ENCODE peak calls at places on chromosome 10, in ten cellular contexts. One of them, this sample, is unnamed.
A peak's percentile ranks its signal among the peaks of the same experiment; 100 is the strongest.

GRCh38 chr10:14732146-14732545 is 42.6 kb downstream of the FAM107B start:
- DNase-seq in IMR-90: no peak
- DNase-seq in GM20000: no peak
- DNase-seq in WTC11: no peak
- DNase-seq in heart right ventricle: no peak
- DNase-seq in GM12865: no peak
- DNase-seq in adrenal gland: no peak
- DNase-seq in psoas muscle: no peak
- DNase-seq in ovary: no peak
- DNase-seq in neural crest cell: no peak
- DNase-seq in this sample: no peak

GRCh38 chr10:24255907-24256306 is 47.0 kb downstream of the KIAA1217 start:
- DNase-seq in IMR-90: no peak
- DNase-seq in GM20000: no peak
- DNase-seq in WTC11: no peak
- DNase-seq in heart right ventricle: peak; percentile 48
- DNase-seq in GM12865: no peak
- DNase-seq in adrenal gland: peak; percentile 55
- DNase-seq in psoas muscle: peak; percentile 78
- DNase-seq in ovary: peak; percentile 24
- DNase-seq in neural crest cell: no peak
- DNase-seq in this sample: no peak

GRCh38 chr10:61750943-61751471 is 88.3 kb downstream of the CABCOCO1 start:
- DNase-seq in IMR-90: peak; percentile 69
- DNase-seq in GM20000: peak; percentile 57
- DNase-seq in WTC11: peak; percentile 79
- DNase-seq in heart right ventricle: peak; percentile 53
- DNase-seq in GM12865: peak; percentile 83
- DNase-seq in adrenal gland: peak; percentile 84
- DNase-seq in psoas muscle: peak; percentile 58
- DNase-seq in ovary: peak; percentile 39
- DNase-seq in neural crest cell: peak; percentile 15
- DNase-seq in this sample: peak; percentile 69

GRCh38 chr10:132465193-132465888 is 68.3 kb downstream of the PWWP2B start:
- DNase-seq in IMR-90: no peak
- DNase-seq in GM20000: no peak
- DNase-seq in WTC11: peak; percentile 60
- DNase-seq in heart right ventricle: no peak
- DNase-seq in GM12865: no peak
- DNase-seq in adrenal gland: no peak
- DNase-seq in psoas muscle: peak; percentile 55
- DNase-seq in ovary: no peak
- DNase-seq in neural crest cell: no peak
- DNase-seq in this sample: peak; percentile 39

GRCh38 chr10:124205432-124205831 is 112.0 kb upstream of the CHST15 start:
- DNase-seq in IMR-90: no peak
- DNase-seq in GM20000: no peak
- DNase-seq in WTC11: no peak
- DNase-seq in heart right ventricle: no peak
- DNase-seq in GM12865: no peak
- DNase-seq in adrenal gland: no peak
- DNase-seq in psoas muscle: no peak
- DNase-seq in ovary: no peak
- DNase-seq in neural crest cell: no peak
- DNase-seq in this sample: no peak

GRCh38 chr10:24150853-24151252 is 58.1 kb upstream of the KIAA1217 start:
- DNase-seq in IMR-90: no peak
- DNase-seq in GM20000: no peak
- DNase-seq in WTC11: no peak
- DNase-seq in heart right ventricle: no peak
- DNase-seq in GM12865: no peak
- DNase-seq in adrenal gland: no peak
- DNase-seq in psoas muscle: no peak
- DNase-seq in ovary: no peak
- DNase-seq in neural crest cell: no peak
- DNase-seq in this sample: no peak

GRCh38 chr10:87761892-87762291 is 56.1 kb downstream of the ATAD1 start:
- DNase-seq in IMR-90: peak; percentile 82
- DNase-seq in GM20000: peak; percentile 13
- DNase-seq in WTC11: no peak
- DNase-seq in heart right ventricle: no peak
- DNase-seq in GM12865: peak; percentile 57
- DNase-seq in adrenal gland: peak; percentile 73
- DNase-seq in psoas muscle: no peak
- DNase-seq in ovary: no peak
- DNase-seq in neural crest cell: no peak
- DNase-seq in this sample: no peak

GRCh38 chr10:32957341-32958084 is 517 bp downstream of the ITGB1 start:
- DNase-seq in IMR-90: no peak
- DNase-seq in GM20000: peak; percentile 54
- DNase-seq in WTC11: peak; percentile 52
- DNase-seq in heart right ventricle: peak; percentile 50
- DNase-seq in GM12865: peak; percentile 52
- DNase-seq in adrenal gland: peak; percentile 67
- DNase-seq in psoas muscle: peak; percentile 82
- DNase-seq in ovary: peak; percentile 51
- DNase-seq in neural crest cell: peak; percentile 41
- DNase-seq in this sample: peak; percentile 69

GRCh38 chr10:17756557-17757208 is 4.7 kb downstream of the TMEM236 start:
- DNase-seq in IMR-90: peak; percentile 22
- DNase-seq in GM20000: peak; percentile 71
- DNase-seq in WTC11: no peak
- DNase-seq in heart right ventricle: no peak
- DNase-seq in GM12865: peak; percentile 76
- DNase-seq in adrenal gland: no peak
- DNase-seq in psoas muscle: no peak
- DNase-seq in ovary: no peak
- DNase-seq in neural crest cell: no peak
- DNase-seq in this sample: no peak

GRCh38 chr10:48944171-48944570 is 4.5 kb upstream of the LRRC18 start:
- DNase-seq in IMR-90: no peak
- DNase-seq in GM20000: no peak
- DNase-seq in WTC11: no peak
- DNase-seq in heart right ventricle: no peak
- DNase-seq in GM12865: no peak
- DNase-seq in adrenal gland: no peak
- DNase-seq in psoas muscle: no peak
- DNase-seq in ovary: no peak
- DNase-seq in neural crest cell: no peak
- DNase-seq in this sample: no peak

GRCh38 chr10:70348228-70348850 is 34.1 kb downstream of the LRRC20 start:
- DNase-seq in IMR-90: no peak
- DNase-seq in GM20000: no peak
- DNase-seq in WTC11: peak; percentile 64
- DNase-seq in heart right ventricle: peak; percentile 23
- DNase-seq in GM12865: peak; percentile 57
- DNase-seq in adrenal gland: peak; percentile 28
- DNase-seq in psoas muscle: no peak
- DNase-seq in ovary: peak; percentile 57
- DNase-seq in neural crest cell: no peak
- DNase-seq in this sample: peak; percentile 40
- TF ChIP-seq CTCF in IMR-90: peak; percentile 55
- TF ChIP-seq CTCF in GM20000: peak; percentile 42
- TF ChIP-seq CTCF in WTC11: no peak
- TF ChIP-seq CTCF in heart right ventricle: no peak
- TF ChIP-seq CTCF in GM12865: peak; percentile 57
- TF ChIP-seq CTCF in adrenal gland: peak; percentile 42
- TF ChIP-seq CTCF in psoas muscle: peak; percentile 50
- TF ChIP-seq CTCF in ovary: no peak
- TF ChIP-seq CTCF in neural crest cell: peak; percentile 60
- TF ChIP-seq CTCF in this sample: peak; percentile 37

GRCh38 chr10:7817984-7818294 is 366 bp upstream of the TAF3 start:
- DNase-seq in IMR-90: no peak
- DNase-seq in GM20000: no peak
- DNase-seq in WTC11: no peak
- DNase-seq in heart right ventricle: no peak
- DNase-seq in GM12865: no peak
- DNase-seq in adrenal gland: no peak
- DNase-seq in psoas muscle: no peak
- DNase-seq in ovary: no peak
- DNase-seq in neural crest cell: peak; percentile 2
- DNase-seq in this sample: no peak

GRCh38 chr10:7824251-7824650 is 5.9 kb downstream of the TAF3 start:
- DNase-seq in IMR-90: no peak
- DNase-seq in GM20000: no peak
- DNase-seq in WTC11: no peak
- DNase-seq in heart right ventricle: no peak
- DNase-seq in GM12865: no peak
- DNase-seq in adrenal gland: no peak
- DNase-seq in psoas muscle: no peak
- DNase-seq in ovary: no peak
- DNase-seq in neural crest cell: no peak
- DNase-seq in this sample: no peak

GRCh38 chr10:7817576-7817975 is 729 bp upstream of the TAF3 start:
- DNase-seq in IMR-90: no peak
- DNase-seq in GM20000: no peak
- DNase-seq in WTC11: peak; percentile 37
- DNase-seq in heart right ventricle: no peak
- DNase-seq in GM12865: no peak
- DNase-seq in adrenal gland: no peak
- DNase-seq in psoas muscle: no peak
- DNase-seq in ovary: no peak
- DNase-seq in neural crest cell: no peak
- DNase-seq in this sample: no peak

GRCh38 chr10:7818295-7819125 is at the start of gene TAF3:
- DNase-seq in IMR-90: peak; percentile 82
- DNase-seq in GM20000: peak; percentile 93
- DNase-seq in WTC11: peak; percentile 96
- DNase-seq in heart right ventricle: peak; percentile 91
- DNase-seq in GM12865: peak; percentile 92
- DNase-seq in adrenal gland: peak; percentile 88
- DNase-seq in psoas muscle: peak; percentile 96
- DNase-seq in ovary: peak; percentile 89
- DNase-seq in neural crest cell: peak; percentile 86
- DNase-seq in this sample: peak; percentile 96

DNA sequence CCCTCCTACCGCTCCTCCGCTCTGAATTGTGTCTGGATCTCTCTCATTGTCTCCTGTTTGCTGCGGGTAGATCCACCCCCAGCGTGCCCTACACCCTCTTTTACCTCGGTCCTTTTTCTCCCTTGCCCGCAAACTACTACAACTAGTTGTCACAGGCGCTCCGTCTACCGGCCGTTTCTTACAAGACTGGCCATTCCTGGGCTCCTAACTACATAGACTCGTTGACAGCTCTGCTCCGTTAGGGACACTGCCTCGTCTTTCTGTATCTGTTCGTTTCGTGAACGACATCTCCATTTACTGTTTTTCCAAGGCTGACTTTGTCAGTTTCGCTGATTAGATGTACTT is 793 bp downstream of the TAF3 start:
- DNase-seq in IMR-90: peak; percentile 45
- DNase-seq in GM20000: peak; percentile 50
- DNase-seq in WTC11: peak; percentile 13
- DNase-seq in heart right ventricle: peak; percentile 34
- DNase-seq in GM12865: peak; percentile 58
- DNase-seq in adrenal gland: peak; percentile 63
- DNase-seq in psoas muscle: peak; percentile 62
- DNase-seq in ovary: no peak
- DNase-seq in neural crest cell: peak; percentile 13
- DNase-seq in this sample: no peak
- TF ChIP-seq CTCF in IMR-90: peak; percentile 30
- TF ChIP-seq CTCF in GM20000: peak; percentile 21
- TF ChIP-seq CTCF in WTC11: no peak
- TF ChIP-seq CTCF in heart right ventricle: no peak
- TF ChIP-seq CTCF in GM12865: peak; percentile 20
- TF ChIP-seq CTCF in adrenal gland: peak; percentile 27
- TF ChIP-seq CTCF in psoas muscle: peak; percentile 31
- TF ChIP-seq CTCF in ovary: no peak
- TF ChIP-seq CTCF in neural crest cell: no peak
- TF ChIP-seq CTCF in this sample: no peak

GRCh38 chr10:30387646-30388243 is 38.7 kb upstream of the MTPAP start:
- DNase-seq in IMR-90: no peak
- DNase-seq in GM20000: no peak
- DNase-seq in WTC11: no peak
- DNase-seq in heart right ventricle: no peak
- DNase-seq in GM12865: no peak
- DNase-seq in adrenal gland: no peak
- DNase-seq in psoas muscle: no peak
- DNase-seq in ovary: no peak
- DNase-seq in neural crest cell: no peak
- DNase-seq in this sample: no peak

GRCh38 chr10:30383366-30383765 is 34.3 kb upstream of the MTPAP start:
- DNase-seq in IMR-90: peak; percentile 17
- DNase-seq in GM20000: no peak
- DNase-seq in WTC11: no peak
- DNase-seq in heart right ventricle: no peak
- DNase-seq in GM12865: no peak
- DNase-seq in adrenal gland: peak; percentile 30
- DNase-seq in psoas muscle: no peak
- DNase-seq in ovary: no peak
- DNase-seq in neural crest cell: no peak
- DNase-seq in this sample: no peak

GRCh38 chr10:30386801-30387588 is 37.9 kb upstream of the MTPAP start:
- DNase-seq in IMR-90: no peak
- DNase-seq in GM20000: no peak
- DNase-seq in WTC11: no peak
- DNase-seq in heart right ventricle: no peak
- DNase-seq in GM12865: no peak
- DNase-seq in adrenal gland: no peak
- DNase-seq in psoas muscle: no peak
- DNase-seq in ovary: no peak
- DNase-seq in neural crest cell: no peak
- DNase-seq in this sample: no peak

GRCh38 chr10:30384051-30384674 is 35.1 kb upstream of the MTPAP start:
- DNase-seq in IMR-90: no peak
- DNase-seq in GM20000: no peak
- DNase-seq in WTC11: no peak
- DNase-seq in heart right ventricle: no peak
- DNase-seq in GM12865: no peak
- DNase-seq in adrenal gland: no peak
- DNase-seq in psoas muscle: no peak
- DNase-seq in ovary: no peak
- DNase-seq in neural crest cell: no peak
- DNase-seq in this sample: no peak

GRCh38 chr10:30384791-30385201 is 35.7 kb upstream of the MTPAP start:
- DNase-seq in IMR-90: peak; percentile 34
- DNase-seq in GM20000: peak; percentile 29
- DNase-seq in WTC11: peak; percentile 54
- DNase-seq in heart right ventricle: no peak
- DNase-seq in GM12865: peak; percentile 48
- DNase-seq in adrenal gland: no peak
- DNase-seq in psoas muscle: no peak
- DNase-seq in ovary: no peak
- DNase-seq in neural crest cell: peak; percentile 20
- DNase-seq in this sample: peak; percentile 65
- TF ChIP-seq CTCF in IMR-90: peak; percentile 40
- TF ChIP-seq CTCF in GM20000: peak; percentile 33
- TF ChIP-seq CTCF in WTC11: peak; percentile 12
- TF ChIP-seq CTCF in heart right ventricle: no peak
- TF ChIP-seq CTCF in GM12865: peak; percentile 45
- TF ChIP-seq CTCF in adrenal gland: no peak
- TF ChIP-seq CTCF in psoas muscle: peak; percentile 12
- TF ChIP-seq CTCF in ovary: no peak
- TF ChIP-seq CTCF in neural crest cell: peak; percentile 51
- TF ChIP-seq CTCF in this sample: peak; percentile 50

DNA sequence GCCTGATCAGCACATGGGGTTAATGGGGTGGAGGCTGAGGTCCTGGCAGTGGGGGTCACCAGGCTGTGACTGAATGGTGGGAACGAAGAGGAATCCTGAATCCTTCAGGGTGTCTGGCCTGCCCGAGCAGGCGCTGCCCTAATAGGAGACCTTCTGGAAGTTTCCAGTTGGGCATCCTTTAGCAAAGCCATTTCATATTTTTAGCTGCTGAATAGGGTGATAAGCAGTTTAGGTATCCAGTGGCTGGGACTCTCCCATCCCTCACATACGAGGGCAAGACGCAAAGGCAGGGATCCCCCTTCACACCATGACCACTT is 159.3 kb downstream of the SH3PXD2A start:
- DNase-seq in IMR-90: no peak
- DNase-seq in GM20000: no peak
- DNase-seq in WTC11: no peak
- DNase-seq in heart right ventricle: no peak
- DNase-seq in GM12865: no peak
- DNase-seq in adrenal gland: no peak
- DNase-seq in psoas muscle: no peak
- DNase-seq in ovary: no peak
- DNase-seq in neural crest cell: no peak
- DNase-seq in this sample: no peak
- TF ChIP-seq CTCF in IMR-90: no peak
- TF ChIP-seq CTCF in GM20000: no peak
- TF ChIP-seq CTCF in WTC11: no peak
- TF ChIP-seq CTCF in heart right ventricle: no peak
- TF ChIP-seq CTCF in GM12865: no peak
- TF ChIP-seq CTCF in adrenal gland: no peak
- TF ChIP-seq CTCF in psoas muscle: no peak
- TF ChIP-seq CTCF in ovary: no peak
- TF ChIP-seq CTCF in neural crest cell: no peak
- TF ChIP-seq CTCF in this sample: no peak